ENCODE peak calls at places on chromosomes 12 and 14, in five cellular contexts. One of them, this sample, is unnamed.

GRCh38 chr12:124734224-124734788 is 129.4 kb downstream of the SCARB1 start:
- ATAC-seq in IMR-90: no peak
- ATAC-seq in activated CD8-positive, alpha-beta memory T cell treated with anti-CD3 and anti-CD28 coated beads, Interleukin-2, amount 10 ng/mL, durations not matched to agents 7 days and 5 days: no peak
- ATAC-seq in gastroesophageal sphincter: peak
- ATAC-seq in Right ventricle myocardium inferior: peak
- ATAC-seq in this sample: no peak

GRCh38 chr14:98932436-98933325 is 339.3 kb downstream of the BCL11B start:
- ATAC-seq in IMR-90: no peak
- ATAC-seq in activated CD8-positive, alpha-beta memory T cell treated with anti-CD3 and anti-CD28 coated beads, Interleukin-2, amount 10 ng/mL, durations not matched to agents 7 days and 5 days: no peak
- ATAC-seq in gastroesophageal sphincter: no peak
- ATAC-seq in Right ventricle myocardium inferior: no peak
- ATAC-seq in this sample: peak

GRCh38 chr12:129564768-129565167 is 339.1 kb downstream of the TMEM132D start:
- ATAC-seq in IMR-90: no peak
- ATAC-seq in activated CD8-positive, alpha-beta memory T cell treated with anti-CD3 and anti-CD28 coated beads, Interleukin-2, amount 10 ng/mL, durations not matched to agents 7 days and 5 days: no peak
- ATAC-seq in gastroesophageal sphincter: no peak
- ATAC-seq in Right ventricle myocardium inferior: no peak
- ATAC-seq in this sample: no peak

GRCh38 chr12:9108504-9109212 is 7.1 kb downstream of the A2M start:
- ATAC-seq in IMR-90: no peak
- ATAC-seq in activated CD8-positive, alpha-beta memory T cell treated with anti-CD3 and anti-CD28 coated beads, Interleukin-2, amount 10 ng/mL, durations not matched to agents 7 days and 5 days: no peak
- ATAC-seq in gastroesophageal sphincter: no peak
- ATAC-seq in Right ventricle myocardium inferior: no peak
- ATAC-seq in this sample: no peak

GRCh38 chr14:99224948-99225347 is 47.0 kb downstream of the BCL11B start:
- ATAC-seq in IMR-90: no peak
- ATAC-seq in activated CD8-positive, alpha-beta memory T cell treated with anti-CD3 and anti-CD28 coated beads, Interleukin-2, amount 10 ng/mL, durations not matched to agents 7 days and 5 days: no peak
- ATAC-seq in gastroesophageal sphincter: no peak
- ATAC-seq in Right ventricle myocardium inferior: no peak
- ATAC-seq in this sample: peak

GRCh38 chr12:107462428-107463332 is 222.9 kb upstream of the PWP1 start:
- ATAC-seq in IMR-90: no peak
- ATAC-seq in activated CD8-positive, alpha-beta memory T cell treated with anti-CD3 and anti-CD28 coated beads, Interleukin-2, amount 10 ng/mL, durations not matched to agents 7 days and 5 days: no peak
- ATAC-seq in gastroesophageal sphincter: no peak
- ATAC-seq in Right ventricle myocardium inferior: no peak
- ATAC-seq in this sample: peak

GRCh38 chr14:53470351-53471043 is 317.4 kb upstream of the DDHD1 start:
- ATAC-seq in IMR-90: peak
- ATAC-seq in activated CD8-positive, alpha-beta memory T cell treated with anti-CD3 and anti-CD28 coated beads, Interleukin-2, amount 10 ng/mL, durations not matched to agents 7 days and 5 days: no peak
- ATAC-seq in gastroesophageal sphincter: peak
- ATAC-seq in Right ventricle myocardium inferior: peak
- ATAC-seq in this sample: no peak

GRCh38 chr12:93256258-93256969 is 121.3 kb upstream of the NUDT4 start:
- ATAC-seq in IMR-90: peak
- ATAC-seq in activated CD8-positive, alpha-beta memory T cell treated with anti-CD3 and anti-CD28 coated beads, Interleukin-2, amount 10 ng/mL, durations not matched to agents 7 days and 5 days: no peak
- ATAC-seq in gastroesophageal sphincter: no peak
- ATAC-seq in Right ventricle myocardium inferior: no peak
- ATAC-seq in this sample: no peak

GRCh38 chr14:73700325-73700724 is 13.9 kb downstream of the PNMA1 start:
- ATAC-seq in IMR-90: no peak
- ATAC-seq in activated CD8-positive, alpha-beta memory T cell treated with anti-CD3 and anti-CD28 coated beads, Interleukin-2, amount 10 ng/mL, durations not matched to agents 7 days and 5 days: no peak
- ATAC-seq in gastroesophageal sphincter: no peak
- ATAC-seq in Right ventricle myocardium inferior: no peak
- ATAC-seq in this sample: peak